ENCODE peak calls at places on chromosome 18, in seven cellular contexts. One of them, this sample, is unnamed.

GRCh38 chr18:79608535-79608934 is 71.1 kb upstream of the CTDP1 start:
- DNase-seq in astrocyte of the spinal cord: no peak
- DNase-seq in CD8-positive, alpha-beta T cell: no peak
- DNase-seq in epithelial cell of esophagus: no peak
- DNase-seq in AG10803: no peak
- DNase-seq in astrocyte of the cerebellum: no peak
- DNase-seq in astrocyte: no peak
- DNase-seq in this sample: no peak

GRCh38 chr18:45218436-45218835 is 396.8 kb upstream of the SLC14A2 start:
- DNase-seq in astrocyte of the cerebellum: no peak
- DNase-seq in CD8-positive, alpha-beta T cell: no peak
- DNase-seq in astrocyte: no peak
- DNase-seq in epithelial cell of esophagus: no peak
- DNase-seq in AG10803: no peak
- DNase-seq in astrocyte of the spinal cord: no peak
- DNase-seq in this sample: no peak

GRCh38 chr18:42298744-42299685 is 344.0 kb downstream of the PIK3C3 start:
- DNase-seq in CD8-positive, alpha-beta T cell: peak; percentile 16
- DNase-seq in AG10803: peak; percentile 73
- DNase-seq in astrocyte of the spinal cord: peak; percentile 84
- DNase-seq in astrocyte of the cerebellum: peak; percentile 81
- DNase-seq in epithelial cell of esophagus: peak; percentile 73
- DNase-seq in astrocyte: peak; percentile 43
- DNase-seq in this sample: peak; percentile 80

GRCh38 chr18:58091099-58091611 is 47.1 kb downstream of the NEDD4L start:
- DNase-seq in CD8-positive, alpha-beta T cell: no peak
- DNase-seq in epithelial cell of esophagus: peak; percentile 86
- DNase-seq in astrocyte: no peak
- DNase-seq in AG10803: no peak
- DNase-seq in astrocyte of the cerebellum: no peak
- DNase-seq in astrocyte of the spinal cord: no peak
- DNase-seq in this sample: no peak

GRCh38 chr18:45755936-45756335 is 32.0 kb downstream of the SLC14A1 start:
- DNase-seq in astrocyte of the cerebellum: peak; percentile 91
- DNase-seq in astrocyte: peak; percentile 87
- DNase-seq in AG10803: peak; percentile 30
- DNase-seq in epithelial cell of esophagus: no peak
- DNase-seq in CD8-positive, alpha-beta T cell: no peak
- DNase-seq in astrocyte of the spinal cord: peak; percentile 87
- DNase-seq in this sample: peak; percentile 12

GRCh38 chr18:10374615-10375295 is 79.7 kb upstream of the APCDD1 start:
- DNase-seq in astrocyte of the spinal cord: no peak
- DNase-seq in AG10803: peak; percentile 63
- DNase-seq in epithelial cell of esophagus: peak; percentile 75
- DNase-seq in astrocyte: no peak
- DNase-seq in astrocyte of the cerebellum: no peak
- DNase-seq in CD8-positive, alpha-beta T cell: no peak
- DNase-seq in this sample: peak; percentile 61

GRCh38 chr18:30328839-30329238 is 713.7 kb downstream of the DSC3 start:
- DNase-seq in epithelial cell of esophagus: peak; percentile 70
- DNase-seq in AG10803: no peak
- DNase-seq in astrocyte: peak; percentile 27
- DNase-seq in astrocyte of the spinal cord: peak; percentile 13
- DNase-seq in CD8-positive, alpha-beta T cell: no peak
- DNase-seq in astrocyte of the cerebellum: no peak
- DNase-seq in this sample: no peak

GRCh38 chr18:35605686-35606417 is 24.3 kb downstream of the GALNT1 start:
- DNase-seq in astrocyte of the cerebellum: no peak
- DNase-seq in astrocyte of the spinal cord: peak; percentile 27
- DNase-seq in AG10803: no peak
- DNase-seq in astrocyte: no peak
- DNase-seq in epithelial cell of esophagus: peak; percentile 66
- DNase-seq in CD8-positive, alpha-beta T cell: no peak
- DNase-seq in this sample: no peak

GRCh38 chr18:777021-777420 is 35.0 kb downstream of the YES1 start:
- DNase-seq in AG10803: peak; percentile 21
- DNase-seq in astrocyte of the cerebellum: no peak
- DNase-seq in astrocyte: peak; percentile 42
- DNase-seq in astrocyte of the spinal cord: peak; percentile 24
- DNase-seq in epithelial cell of esophagus: peak; percentile 23
- DNase-seq in CD8-positive, alpha-beta T cell: no peak
- DNase-seq in this sample: peak; percentile 7

GRCh38 chr18:21004721-21005120 is 106.9 kb downstream of the ROCK1 start:
- DNase-seq in astrocyte of the spinal cord: peak; percentile 84
- DNase-seq in epithelial cell of esophagus: peak; percentile 21
- DNase-seq in astrocyte: peak; percentile 59
- DNase-seq in AG10803: peak; percentile 96
- DNase-seq in CD8-positive, alpha-beta T cell: no peak
- DNase-seq in astrocyte of the cerebellum: peak; percentile 58
- DNase-seq in this sample: peak; percentile 92

DNA sequence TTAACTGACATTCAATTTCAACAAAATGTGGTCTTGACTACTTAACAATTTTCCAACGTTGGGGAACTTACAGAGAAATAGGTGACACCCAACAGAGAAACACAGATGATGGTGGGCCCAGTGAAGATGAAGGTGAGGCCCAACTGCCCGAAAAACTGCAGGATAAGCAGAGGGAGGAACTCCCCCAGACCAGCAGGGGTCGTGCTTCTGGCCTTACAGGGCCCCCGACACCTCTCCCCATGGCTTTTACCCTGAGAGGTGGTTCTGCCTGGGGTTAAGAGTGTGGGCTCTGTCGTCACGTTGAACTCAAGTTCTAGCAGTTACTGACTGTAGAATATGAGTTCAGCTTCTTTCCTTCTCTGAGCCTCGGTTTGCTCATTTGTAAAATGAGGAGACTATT is 119.5 kb upstream of the SMIM21 start:
- DNase-seq in CD8-positive, alpha-beta T cell: no peak
- DNase-seq in epithelial cell of esophagus: no peak
- DNase-seq in astrocyte of the cerebellum: no peak
- DNase-seq in AG10803: no peak
- DNase-seq in astrocyte: no peak
- DNase-seq in astrocyte of the spinal cord: no peak
- DNase-seq in this sample: no peak
- TF ChIP-seq CTCF in CD8-positive, alpha-beta T cell: no peak
- TF ChIP-seq CTCF in epithelial cell of esophagus: no peak
- TF ChIP-seq CTCF in astrocyte of the cerebellum: no peak
- TF ChIP-seq CTCF in AG10803: no peak
- TF ChIP-seq CTCF in astrocyte: no peak
- TF ChIP-seq CTCF in astrocyte of the spinal cord: peak; percentile 7
- TF ChIP-seq CTCF in this sample: no peak

GRCh38 chr18:7696846-7697245 is 129.7 kb downstream of the PTPRM start:
- DNase-seq in astrocyte of the spinal cord: no peak
- DNase-seq in astrocyte: no peak
- DNase-seq in epithelial cell of esophagus: no peak
- DNase-seq in astrocyte of the cerebellum: no peak
- DNase-seq in CD8-positive, alpha-beta T cell: no peak
- DNase-seq in AG10803: peak; percentile 14
- DNase-seq in this sample: no peak
- H3K4me3 ChIP-seq in astrocyte of the spinal cord: no peak overlapping the region
- H3K4me3 ChIP-seq in astrocyte: no peak overlapping the region
- H3K4me3 ChIP-seq in epithelial cell of esophagus: no peak overlapping the region
- H3K4me3 ChIP-seq in astrocyte of the cerebellum: no peak overlapping the region
- H3K4me3 ChIP-seq in CD8-positive, alpha-beta T cell: no peak overlapping the region
- H3K4me3 ChIP-seq in AG10803: no peak overlapping the region
- H3K4me3 ChIP-seq in this sample: no peak overlapping the region

GRCh38 chr18:12841070-12841469 is 43.0 kb downstream of the PTPN2 start:
- DNase-seq in astrocyte: no peak
- DNase-seq in astrocyte of the cerebellum: no peak
- DNase-seq in astrocyte of the spinal cord: no peak
- DNase-seq in CD8-positive, alpha-beta T cell: no peak
- DNase-seq in epithelial cell of esophagus: peak; percentile 41
- DNase-seq in AG10803: no peak
- DNase-seq in this sample: no peak
- TF ChIP-seq CTCF in astrocyte: no peak
- TF ChIP-seq CTCF in astrocyte of the cerebellum: no peak
- TF ChIP-seq CTCF in astrocyte of the spinal cord: no peak
- TF ChIP-seq CTCF in CD8-positive, alpha-beta T cell: no peak
- TF ChIP-seq CTCF in epithelial cell of esophagus: peak; percentile 27
- TF ChIP-seq CTCF in AG10803: no peak
- TF ChIP-seq CTCF in this sample: no peak

DNA sequence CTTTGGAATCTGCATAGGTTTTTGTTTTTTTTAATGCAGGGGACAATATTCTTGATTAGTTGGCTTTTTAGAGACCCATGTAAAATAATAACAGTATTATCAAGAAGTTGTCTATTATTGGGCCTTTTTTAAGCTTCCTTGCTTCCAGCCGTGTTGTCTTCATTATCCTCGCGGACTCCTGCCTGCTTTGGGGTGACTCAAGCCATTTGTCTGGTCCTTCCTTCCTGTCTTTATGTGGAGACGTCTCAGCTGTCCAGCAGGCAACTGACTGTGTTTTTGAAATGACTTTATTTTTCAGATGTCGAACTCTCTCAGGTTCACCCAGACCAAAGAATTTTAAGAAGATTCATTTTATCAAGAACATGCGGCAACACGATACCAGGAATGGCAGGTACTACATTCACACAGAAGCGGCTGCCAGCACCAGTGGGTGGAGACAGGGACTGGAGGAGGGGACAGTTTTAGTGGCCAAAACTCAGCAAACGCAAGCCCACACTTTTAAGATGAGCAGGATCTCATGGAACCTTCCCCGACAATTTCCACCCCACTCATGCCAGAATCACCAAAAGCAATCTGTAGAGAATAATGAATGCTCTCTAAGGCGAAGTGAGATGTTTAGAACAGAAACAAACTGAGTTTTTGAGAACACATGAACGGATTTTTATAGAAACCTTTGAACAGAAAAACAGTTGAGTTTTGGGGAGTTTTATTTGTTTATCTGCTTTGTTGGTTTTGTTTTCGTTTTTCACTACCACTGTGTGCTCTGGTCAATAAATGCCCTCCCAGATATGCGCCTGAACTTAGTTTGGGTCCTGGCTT is 59.1 kb downstream of the CABLES1 start:
- DNase-seq in astrocyte: peak; percentile 35
- DNase-seq in astrocyte of the cerebellum: no peak
- DNase-seq in AG10803: peak; percentile 51
- DNase-seq in astrocyte of the spinal cord: peak; percentile 39
- DNase-seq in epithelial cell of esophagus: peak; percentile 30
- DNase-seq in CD8-positive, alpha-beta T cell: no peak
- DNase-seq in this sample: peak; percentile 47
- H3K4me3 ChIP-seq in astrocyte: no peak overlapping the region
- H3K4me3 ChIP-seq in astrocyte of the cerebellum: no peak overlapping the region
- H3K4me3 ChIP-seq in AG10803: peak overlapping the region; percentile 26
- H3K4me3 ChIP-seq in astrocyte of the spinal cord: no peak overlapping the region
- H3K4me3 ChIP-seq in epithelial cell of esophagus: no peak overlapping the region
- H3K4me3 ChIP-seq in CD8-positive, alpha-beta T cell: no peak overlapping the region
- H3K4me3 ChIP-seq in this sample: no peak overlapping the region

GRCh38 chr18:52657063-52657462 is 317.1 kb downstream of the DCC start:
- DNase-seq in CD8-positive, alpha-beta T cell: no peak
- DNase-seq in astrocyte of the cerebellum: no peak
- DNase-seq in epithelial cell of esophagus: no peak
- DNase-seq in astrocyte of the spinal cord: no peak
- DNase-seq in astrocyte: no peak
- DNase-seq in AG10803: no peak
- DNase-seq in this sample: no peak

GRCh38 chr18:52652451-52652850 is 312.5 kb downstream of the DCC start:
- DNase-seq in AG10803: no peak
- DNase-seq in astrocyte of the spinal cord: no peak
- DNase-seq in astrocyte: no peak
- DNase-seq in astrocyte of the cerebellum: no peak
- DNase-seq in epithelial cell of esophagus: no peak
- DNase-seq in CD8-positive, alpha-beta T cell: no peak
- DNase-seq in this sample: no peak
- TF ChIP-seq CTCF in AG10803: no peak
- TF ChIP-seq CTCF in astrocyte of the spinal cord: no peak
- TF ChIP-seq CTCF in astrocyte: no peak
- TF ChIP-seq CTCF in astrocyte of the cerebellum: no peak
- TF ChIP-seq CTCF in epithelial cell of esophagus: no peak
- TF ChIP-seq CTCF in CD8-positive, alpha-beta T cell: no peak
- TF ChIP-seq CTCF in this sample: no peak

DNA sequence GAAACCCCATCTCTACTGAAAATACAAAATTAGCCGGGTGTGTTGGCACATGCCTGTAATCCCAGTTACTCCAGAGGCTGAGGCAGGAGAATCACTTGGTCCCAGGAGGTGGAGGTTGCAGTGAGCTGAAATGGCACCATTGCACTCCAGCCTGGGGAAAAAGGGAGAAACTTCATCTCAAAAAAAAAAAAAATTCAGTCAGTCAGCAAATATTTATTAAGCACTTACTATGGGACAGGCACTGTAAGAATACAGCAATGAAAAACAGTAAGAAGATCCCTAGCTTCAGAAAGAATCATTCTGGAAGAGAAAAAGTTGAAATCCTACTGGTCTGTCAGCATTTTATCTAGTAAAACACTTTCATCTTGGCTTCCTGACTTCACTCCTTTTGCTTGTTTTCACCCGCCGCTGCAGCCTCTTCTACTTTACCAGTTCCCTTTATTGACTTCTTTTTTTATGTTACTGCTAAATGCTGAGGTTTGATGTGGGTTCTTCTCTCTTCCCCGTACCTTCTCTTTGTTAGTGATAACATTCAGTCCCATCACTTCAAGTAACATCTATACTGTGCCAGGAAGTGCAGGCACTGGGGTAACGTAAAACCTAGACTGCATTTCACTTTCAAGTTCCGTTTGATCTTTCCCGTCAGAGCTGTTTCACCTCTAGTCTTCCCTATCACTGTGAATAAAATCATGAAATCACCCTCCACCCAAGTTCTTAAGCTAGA is 10.8 kb upstream of the TAF4B start:
- DNase-seq in CD8-positive, alpha-beta T cell: peak; percentile 18
- DNase-seq in astrocyte of the cerebellum: no peak
- DNase-seq in epithelial cell of esophagus: no peak
- DNase-seq in AG10803: no peak
- DNase-seq in astrocyte of the spinal cord: no peak
- DNase-seq in astrocyte: no peak
- DNase-seq in this sample: no peak
- H3K4me3 ChIP-seq in CD8-positive, alpha-beta T cell: no peak overlapping the region
- H3K4me3 ChIP-seq in astrocyte of the cerebellum: no peak overlapping the region
- H3K4me3 ChIP-seq in epithelial cell of esophagus: no peak overlapping the region
- H3K4me3 ChIP-seq in AG10803: no peak overlapping the region
- H3K4me3 ChIP-seq in astrocyte of the spinal cord: no peak overlapping the region
- H3K4me3 ChIP-seq in astrocyte: no peak overlapping the region
- H3K4me3 ChIP-seq in this sample: no peak overlapping the region

GRCh38 chr18:70931942-70932814 is 643.3 kb downstream of the SOCS6 start:
- DNase-seq in CD8-positive, alpha-beta T cell: no peak
- DNase-seq in astrocyte: peak; percentile 6
- DNase-seq in astrocyte of the spinal cord: peak; percentile 50
- DNase-seq in astrocyte of the cerebellum: peak; percentile 33
- DNase-seq in epithelial cell of esophagus: peak; percentile 29
- DNase-seq in AG10803: peak; percentile 1
- DNase-seq in this sample: peak; percentile 11
- TF ChIP-seq CTCF in CD8-positive, alpha-beta T cell: peak; percentile 42
- TF ChIP-seq CTCF in astrocyte: peak; percentile 62
- TF ChIP-seq CTCF in astrocyte of the spinal cord: peak; percentile 58
- TF ChIP-seq CTCF in astrocyte of the cerebellum: peak; percentile 51
- TF ChIP-seq CTCF in epithelial cell of esophagus: peak; percentile 48
- TF ChIP-seq CTCF in AG10803: peak; percentile 44
- TF ChIP-seq CTCF in this sample: peak; percentile 21

DNA sequence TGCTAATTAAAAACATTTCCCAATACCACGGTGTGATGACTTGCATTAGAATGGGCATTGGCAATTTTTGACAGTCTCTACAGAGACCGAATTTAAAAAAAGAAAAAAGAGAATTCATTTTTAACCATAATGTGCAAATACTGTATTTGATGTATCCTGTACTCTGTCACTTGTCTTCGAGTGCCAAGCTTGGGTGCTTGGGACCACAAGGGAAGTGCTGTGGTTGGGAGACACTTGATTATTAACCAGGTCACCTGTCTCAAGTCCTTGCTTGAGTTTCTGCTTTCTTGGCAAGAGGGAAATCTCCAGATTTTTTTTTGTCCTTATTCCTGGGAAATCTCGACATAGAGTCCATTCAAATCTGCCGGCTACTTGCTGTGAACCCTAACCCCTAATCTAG is 209.0 kb downstream of the MC4R start:
- DNase-seq in astrocyte of the cerebellum: no peak
- DNase-seq in astrocyte: no peak
- DNase-seq in AG10803: no peak
- DNase-seq in epithelial cell of esophagus: no peak
- DNase-seq in CD8-positive, alpha-beta T cell: no peak
- DNase-seq in astrocyte of the spinal cord: no peak
- DNase-seq in this sample: no peak
- H3K4me3 ChIP-seq in astrocyte of the cerebellum: no peak overlapping the region
- H3K4me3 ChIP-seq in astrocyte: no peak overlapping the region
- H3K4me3 ChIP-seq in AG10803: no peak overlapping the region
- H3K4me3 ChIP-seq in epithelial cell of esophagus: no peak overlapping the region
- H3K4me3 ChIP-seq in CD8-positive, alpha-beta T cell: no peak overlapping the region
- H3K4me3 ChIP-seq in astrocyte of the spinal cord: no peak overlapping the region
- H3K4me3 ChIP-seq in this sample: no peak overlapping the region

This sample was measured in fibroblast of villous mesenchyme.